ENCODE peak calls at places on chromosomes 12 and 14, in seven cellular contexts. X, F, W, Z, J, P and H are unnamed samples. For H3K4me1, the result is how much of the 10 kb centered on the place peaks cover.

GRCh38 chr12:26269554-26270284 is 74.3 kb downstream of the SSPN start:
- DNase-seq in F (no peak), P (no peak), J (no peak), Z (no peak), X (no peak), W (no peak), H (no peak)

GRCh38 chr12:89189448-89189847 is 162.9 kb downstream of the DUSP6 start:
- DNase-seq in F (peak), J (no peak), P (no peak), X (no peak), W (no peak), Z (no peak), H (no peak)

GRCh38 chr12:88836156-88836555 is 255.9 kb upstream of the KITLG start:
- DNase-seq in J (no peak), W (no peak), F (peak), X (no peak), P (no peak), Z (no peak), H (no peak)

GRCh38 chr12:102740157-102741032 is 176.6 kb downstream of the PAH start:
- DNase-seq in J (no peak), P (no peak), Z (no peak), F (peak), X (peak), W (peak), H (no peak)

GRCh38 chr14:58280954-58281787 is 17.2 kb upstream of the ARID4A start:
- DNase-seq in P (no peak), J (no peak), X (no peak), W (no peak), Z (no peak), F (peak), H (no peak)

GRCh38 chr14:81178063-81178462 is 42.7 kb downstream of the GTF2A1 start:
- DNase-seq in F (no peak), X (no peak), P (no peak), J (no peak), Z (no peak), W (no peak), H (no peak)

GRCh38 chr12:124411291-124411878 is 116.5 kb downstream of the RFLNA start:
- DNase-seq in F (peak), W (no peak), P (no peak), J (no peak), X (no peak), Z (no peak), H (peak)

GRCh38 chr12:121711925-121712461 is 559 bp upstream of the TMEM120B start:
- DNase-seq in J (peak), Z (peak), P (peak), W (peak), F (peak), X (no peak), H (no peak)

GRCh38 chr12:54631988-54632728 is 2.5 kb downstream of the LACRT start:
- DNase-seq in X (no peak), W (no peak), J (no peak), Z (no peak), P (no peak), F (no peak), H (no peak)

GRCh38 chr12:63917864-63918742 is 73.6 kb downstream of the SRGAP1 start:
- DNase-seq in J (no peak), W (peak), F (peak), X (peak), Z (no peak), P (no peak), H (no peak)

GRCh38 chr14:92897922-92898599 is 24.9 kb upstream of the CHGA start:
- DNase-seq in J (no peak), F (no peak), X (no peak), W (no peak), Z (no peak), P (no peak), H (peak)

GRCh38 chr12:51777457-51777856 is 71.1 kb downstream of the FIGNL2 start:
- DNase-seq in W (no peak), J (no peak), F (no peak), P (no peak), X (no peak), Z (no peak), H (no peak)

GRCh38 chr12:1919763-1920162 is 1.3 kb upstream of the CACNA2D4 start:
- DNase-seq in W (no peak), J (no peak), F (no peak), P (no peak), X (no peak), Z (no peak), H (no peak)

GRCh38 chr14:79842270-79842669 is 369.0 kb downstream of the DIO2 start:
- DNase-seq in W (no peak), J (no peak), P (peak), F (peak), Z (no peak), X (no peak), H (peak)

GRCh38 chr12:11592484-11592883 is 57.0 kb upstream of the ETV6 start:
- DNase-seq in J (no peak), W (no peak), X (no peak), P (no peak), Z (no peak), F (no peak), H (no peak)

GRCh38 chr12:79887912-79888311 is 47.0 kb downstream of the PPP1R12A start:
- DNase-seq in W (no peak), J (no peak), Z (no peak), X (no peak), P (no peak), F (no peak), H (no peak)

GRCh38 chr12:79886917-79887519 is 47.9 kb downstream of the PPP1R12A start:
- DNase-seq in F (peak), P (no peak), Z (no peak), W (peak), X (peak), J (no peak), H (no peak)

GRCh38 chr12:79883216-79883615 is 51.7 kb downstream of the PPP1R12A start:
- DNase-seq in J (no peak), Z (no peak), F (no peak), X (no peak), P (no peak), W (no peak), H (no peak)

GRCh38 chr12:79884401-79885006 is 50.4 kb downstream of the PPP1R12A start:
- DNase-seq in Z (no peak), X (no peak), F (no peak), P (no peak), J (no peak), W (no peak), H (no peak)

GRCh38 chr12:79885956-79886490 is 48.9 kb downstream of the PPP1R12A start:
- DNase-seq in P (no peak), W (no peak), X (no peak), J (no peak), Z (no peak), F (no peak), H (no peak)
- H3K4me1 ChIP-seq in P (half or more), W (under half), X (under half), J (half or more), Z (under half), F (under half), H (under half)

GRCh38 chr14:67999290-67999689 is 179.7 kb downstream of the RAD51B start:
- DNase-seq in Z (no peak), X (no peak), J (no peak), W (no peak), P (no peak), F (no peak), H (no peak)

GRCh38 chr14:68000516-68000915 is 180.9 kb downstream of the RAD51B start:
- DNase-seq in W (no peak), X (no peak), P (no peak), Z (no peak), J (no peak), F (no peak), H (no peak)

GRCh38 chr14:67996235-67996634 is 176.7 kb downstream of the RAD51B start:
- DNase-seq in Z (no peak), X (no peak), F (no peak), J (no peak), W (no peak), P (no peak), H (no peak)

GRCh38 chr14:67998804-67999203 is 179.2 kb downstream of the RAD51B start:
- DNase-seq in Z (no peak), P (no peak), F (no peak), J (no peak), W (no peak), X (no peak), H (no peak)

DNA sequence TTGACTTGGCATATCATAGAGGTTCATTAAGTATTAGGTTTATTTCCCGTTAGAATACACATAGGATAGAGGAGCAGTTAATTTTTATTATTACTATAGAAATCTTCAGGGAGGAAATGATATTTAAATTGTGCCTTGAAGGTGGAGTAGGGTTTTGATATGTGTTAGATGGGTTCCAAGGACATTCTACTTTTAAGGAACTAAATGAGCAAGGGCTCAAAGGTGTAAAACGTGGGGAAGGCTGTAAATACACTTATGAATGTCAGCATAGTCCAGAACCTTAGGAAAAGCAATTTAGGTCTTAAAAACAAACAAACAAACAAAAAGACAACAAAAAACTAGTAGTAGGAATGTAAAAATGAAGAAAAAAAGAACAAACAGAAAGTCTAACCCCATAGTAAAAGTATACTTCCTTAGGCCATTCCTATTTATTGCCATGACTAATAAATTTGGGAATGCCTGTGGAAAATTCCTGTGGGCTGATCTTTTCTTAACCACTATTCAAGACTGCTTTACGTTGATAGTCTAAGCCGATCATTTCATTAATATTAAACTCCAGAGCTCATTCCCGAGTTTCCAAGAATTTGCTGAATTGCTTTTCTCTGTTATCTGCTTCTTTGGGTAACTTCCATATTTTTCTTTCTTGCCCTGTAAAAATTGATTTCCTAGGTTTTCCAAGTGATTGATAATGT is 180.3 kb downstream of the RAD51B start:
- DNase-seq in F (peak), Z (no peak), W (no peak), P (no peak), X (peak), J (no peak), H (no peak)
- H3K4me3 ChIP-seq in F (peak), Z (no peak), W (no peak), P (no peak), X (no peak), J (no peak), H (no peak)

GRCh38 chr14:105317546-105317945 is 3.0 kb downstream of the PACS2 start:
- DNase-seq in F (no peak), W (no peak), P (peak), Z (no peak), J (no peak), X (no peak), H (no peak)
- H3K4me1 ChIP-seq in F (under half), W (under half), P (under half), Z (under half), J (under half), X (under half), H (under half)

GRCh38 chr14:105486333-105486973 is at the start of gene CRIP1:
- DNase-seq in J (no peak), F (no peak), P (peak), X (no peak), W (no peak), Z (peak), H (no peak)

GRCh38 chr14:105487449-105487985 is 831 bp downstream of the CRIP1 start:
- DNase-seq in X (no peak), Z (peak), W (no peak), F (no peak), P (peak), J (peak), H (no peak)

GRCh38 chr14:105487986-105488777 is 1.5 kb downstream of the CRIP1 start:
- DNase-seq in P (peak), Z (peak), J (no peak), X (no peak), F (peak), W (no peak), H (no peak)

GRCh38 chr14:105485720-105486332 is 860 bp upstream of the CRIP1 start:
- DNase-seq in X (no peak), P (peak), F (peak), J (no peak), Z (peak), W (no peak), H (no peak)

DNA sequence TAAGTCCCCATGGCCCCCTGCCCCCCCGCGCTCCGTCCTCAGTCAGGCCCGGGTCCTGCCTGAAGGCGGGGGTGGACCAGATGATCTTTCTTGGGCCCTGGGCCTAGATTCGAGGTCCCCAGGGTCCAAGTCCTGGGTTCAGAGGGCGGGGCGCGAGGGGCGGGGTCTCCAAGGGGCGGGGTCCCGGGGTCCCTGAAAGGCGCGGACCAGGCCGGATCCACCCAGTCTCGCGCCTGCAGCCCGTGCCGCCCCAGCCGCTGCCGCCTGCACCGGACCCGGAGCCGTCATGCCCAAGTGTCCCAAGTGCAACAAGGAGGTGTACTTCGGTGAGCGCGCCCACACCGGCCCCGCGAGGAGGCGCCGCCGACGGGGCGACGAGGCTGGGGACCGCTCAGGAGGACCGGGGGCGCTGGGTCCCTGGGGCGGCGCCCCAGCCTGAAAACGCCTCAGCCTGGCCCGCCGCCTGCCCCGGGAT is 325 bp downstream of the CRIP1 start:
- DNase-seq in P (peak), F (peak), W (no peak), X (no peak), Z (peak), J (peak), H (peak)
- H3K4me3 ChIP-seq in P (peak), F (peak), W (peak), X (peak), Z (peak), J (peak), H (peak)

GRCh38 chr12:111428081-111428727 is 22.5 kb downstream of the SH2B3 start:
- DNase-seq in Z (no peak), X (no peak), P (no peak), W (no peak), J (no peak), F (no peak), H (no peak)
- H3K4me1 ChIP-seq in Z (half or more), X (under half), P (half or more), W (under half), J (half or more), F (under half), H (under half)

DNA sequence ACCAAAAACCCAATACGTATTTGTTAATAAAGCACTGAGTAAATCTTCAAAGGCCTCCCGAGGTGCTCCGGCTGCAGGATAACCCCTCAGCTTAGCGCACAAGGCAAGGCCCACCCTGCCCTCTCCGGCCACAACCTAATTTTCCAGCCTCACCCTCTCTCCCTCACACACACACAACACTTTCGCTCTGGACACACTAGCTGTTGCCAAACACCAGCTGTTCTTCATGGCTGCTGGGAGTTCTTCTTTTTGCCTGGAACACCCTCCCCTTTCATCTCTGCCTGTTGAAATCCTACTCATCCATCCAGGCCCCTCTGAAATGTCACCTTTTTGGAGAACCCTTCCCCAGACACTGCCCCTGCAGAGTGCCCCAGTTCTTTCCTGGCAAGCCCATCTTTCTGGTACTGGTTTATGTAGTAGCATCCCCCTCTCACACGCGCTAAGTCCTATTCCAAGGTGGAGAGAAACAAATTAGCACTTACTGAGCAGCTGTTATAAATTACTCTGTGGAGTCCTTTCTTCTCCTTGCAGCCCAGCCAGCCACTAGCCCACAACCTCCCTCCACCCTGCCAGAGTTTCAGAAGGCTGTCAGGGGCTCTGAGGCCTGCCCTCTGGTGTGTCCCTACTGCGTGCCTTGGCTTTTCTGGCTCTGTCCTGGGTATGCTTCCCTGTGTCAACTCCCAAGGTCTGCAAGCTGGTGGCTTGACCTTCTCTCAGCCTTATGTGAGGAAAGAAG is 808 bp upstream of the CRACR2A start:
- DNase-seq in J (no peak), X (no peak), W (peak), F (no peak), Z (no peak), P (peak), H (no peak)
- H3K4me3 ChIP-seq in J (peak), X (peak), W (peak), F (peak), Z (peak), P (peak), H (no peak)

GRCh38 chr12:111441107-111441928 is 35.6 kb downstream of the SH2B3 start:
- DNase-seq in X (no peak), Z (peak), F (no peak), J (no peak), P (no peak), W (no peak), H (peak)
- H3K4me1 ChIP-seq in X (under half), Z (half or more), F (under half), J (half or more), P (half or more), W (half or more), H (under half)

GRCh38 chr14:44959538-44959937 is 2.2 kb downstream of the KLHL28 start:
- DNase-seq in F (no peak), W (no peak), J (no peak), X (no peak), P (no peak), Z (no peak), H (no peak)
- H3K4me3 ChIP-seq in F (no peak), W (peak), J (peak), X (no peak), P (peak), Z (no peak), H (no peak)